ENCODE peak calls at places on chromosomes 13 and 19, in seven cellular contexts. Q is cardiac muscle cell, T is hepatocyte, S is spleen, A is prostate gland, Y is psoas muscle, I is uterus. W is an unnamed sample. For H3K9me3 and H3K27me3, the result is how much of the 10 kb centered on the place peaks cover.

GRCh38 chr19:1822210-1822609 is 10.1 kb upstream of the ATP8B3 start:
- DNase-seq in Q (no peak), T (no peak), S (peak), A (no peak), Y (no peak), I (no peak), W (no peak)

GRCh38 chr13:62997038-62997619 is 1581.5 kb upstream of the PCDH20 start:
- DNase-seq in Q (no peak), T (no peak), S (no peak), A (no peak), Y (no peak), I (no peak), W (no peak)

GRCh38 chr13:30978981-30979956 is 46.8 kb downstream of the TEX26 start:
- DNase-seq in Q (peak), T (peak), S (no peak), A (no peak), Y (no peak), I (no peak), W (no peak)

GRCh38 chr13:102856603-102857002 is 10.8 kb downstream of the ERCC5 start:
- DNase-seq in Q (no peak), T (no peak), S (no peak), A (no peak), Y (peak), I (no peak), W (no peak)

GRCh38 chr13:86856996-86857395 is 814.2 kb upstream of the SLITRK5 start:
- DNase-seq in Q (no peak), T (no peak), S (no peak), A (no peak), Y (no peak), I (no peak), W (no peak)

GRCh38 chr19:3968556-3969434 is 2.1 kb downstream of the DAPK3 start:
- DNase-seq in Q (peak), T (peak), S (no peak), A (peak), Y (peak), I (peak), W (no peak)

GRCh38 chr13:106373989-106374572 is 161.4 kb downstream of the EFNB2 start:
- DNase-seq in Q (no peak), T (peak), S (no peak), A (no peak), Y (no peak), I (peak), W (no peak)

GRCh38 chr19:55178781-55179569 is 1.1 kb downstream of the SYT5 start:
- DNase-seq in Q (peak), T (peak), S (peak), A (no peak), Y (peak), I (peak), W (peak)

GRCh38 chr19:12985049-12985776 is 10.1 kb upstream of the NFIX start:
- DNase-seq in Q (no peak), T (peak), S (no peak), A (no peak), Y (peak), I (no peak), W (no peak)

DNA sequence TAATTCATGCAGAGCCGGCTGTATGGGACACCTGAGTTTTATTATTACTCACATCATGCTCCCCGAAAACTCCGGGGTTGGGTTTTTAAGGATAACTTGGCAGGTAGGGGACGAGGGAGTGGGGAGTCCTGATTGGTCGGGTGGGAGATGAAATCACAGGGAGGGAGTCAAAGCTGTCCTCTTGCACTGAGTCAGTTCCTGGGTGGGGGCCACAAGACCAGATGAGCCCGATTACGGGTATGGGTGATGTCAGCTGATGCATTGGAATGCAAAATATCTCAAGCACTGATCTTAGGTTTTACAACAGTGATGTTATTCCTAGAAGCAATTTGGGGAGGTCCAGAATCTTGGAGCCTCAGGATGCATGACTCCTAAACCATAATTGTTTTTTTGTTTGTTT is 18.6 kb upstream of the COG3 start:
- DNase-seq in Q (no peak), T (no peak), S (no peak), A (no peak), Y (no peak), I (no peak), W (no peak)
- H3K27ac ChIP-seq in Q (no peak), T (no peak), S (no peak), A (no peak), Y (no peak), I (no peak), W (no peak)

DNA sequence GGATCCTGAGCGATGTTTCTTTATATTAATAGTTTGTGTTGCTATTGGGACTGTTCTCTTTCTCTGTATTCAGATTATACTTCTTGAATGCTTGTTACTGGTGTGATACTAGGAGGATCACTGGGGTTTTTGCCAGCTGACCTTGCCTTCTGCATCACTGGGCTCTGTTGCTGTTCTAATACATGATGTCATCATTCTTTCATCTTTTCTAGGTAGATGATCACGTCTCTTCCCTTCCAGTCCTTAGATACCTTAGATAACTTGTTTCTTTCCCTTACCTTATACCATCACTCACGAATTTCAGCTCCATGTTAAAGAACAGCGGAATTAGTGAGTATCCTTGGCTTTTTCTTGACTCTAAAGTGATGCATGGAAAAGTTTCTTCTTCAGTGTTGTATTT is at the start of gene OR10H3:
- DNase-seq in Q (no peak), T (no peak), S (no peak), A (no peak), Y (no peak), I (no peak), W (no peak)
- H3K9me3 ChIP-seq in Q (under half), T (under half), S (under half), A (under half), Y (under half), I (under half), W (under half)

GRCh38 chr19:35844482-35845214 is 7.7 kb downstream of the NPHS1 start:
- DNase-seq in Q (no peak), T (no peak), S (no peak), A (no peak), Y (no peak), I (no peak), W (no peak)

GRCh38 chr19:35843676-35844481 is 8.4 kb downstream of the NPHS1 start:
- DNase-seq in Q (peak), T (peak), S (no peak), A (no peak), Y (no peak), I (no peak), W (no peak)

GRCh38 chr19:35845215-35846037 is 6.9 kb downstream of the NPHS1 start:
- DNase-seq in Q (peak), T (peak), S (peak), A (no peak), Y (no peak), I (no peak), W (no peak)

GRCh38 chr19:35847911-35848310 is 4.4 kb downstream of the NPHS1 start:
- DNase-seq in Q (no peak), T (no peak), S (no peak), A (no peak), Y (no peak), I (no peak), W (no peak)

DNA sequence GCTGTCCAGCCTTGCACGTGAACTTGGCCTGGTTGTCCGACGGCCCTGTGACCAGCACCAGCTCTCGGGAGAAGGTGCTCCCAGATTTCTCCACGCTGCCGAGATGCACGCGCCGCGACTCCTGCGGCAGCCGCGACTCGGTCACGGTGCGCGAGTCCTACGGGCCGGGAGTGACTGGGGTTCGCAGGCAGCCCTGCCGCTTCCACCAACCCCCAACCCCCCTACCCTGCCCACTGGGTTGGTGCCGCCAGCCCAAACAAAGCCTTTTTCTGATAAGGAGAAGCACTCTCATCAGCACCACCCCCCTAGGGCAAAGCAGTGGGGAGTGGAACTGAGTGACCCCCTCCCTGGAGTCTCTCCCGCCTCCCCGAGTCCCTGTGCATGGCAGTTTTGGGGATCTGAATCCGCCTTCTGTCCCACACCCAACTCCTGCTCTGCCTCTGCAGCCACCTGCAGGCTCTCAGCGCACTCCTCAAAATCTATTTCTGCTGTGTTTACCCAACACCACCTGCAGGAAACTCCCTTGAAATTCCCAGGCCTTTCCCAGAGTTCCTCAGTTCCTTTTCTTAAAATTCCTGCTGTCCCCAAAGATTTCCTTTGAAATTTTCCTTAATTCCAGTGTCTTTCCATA is 6.2 kb downstream of the NPHS1 start:
- DNase-seq in Q (no peak), T (peak), S (no peak), A (no peak), Y (no peak), I (no peak), W (no peak)
- H3K27me3 ChIP-seq in Q (half or more), T (half or more), S (half or more), A (under half), Y (under half), I (under half), W (half or more)

GRCh38 chr13:40540707-40541044 is 125.8 kb downstream of the FOXO1 start:
- DNase-seq in Q (no peak), T (no peak), S (no peak), A (no peak), Y (no peak), I (no peak), W (no peak)
- H3K27ac ChIP-seq in Q (no peak), T (peak), S (peak), A (no peak), Y (no peak), I (peak), W (no peak)

DNA sequence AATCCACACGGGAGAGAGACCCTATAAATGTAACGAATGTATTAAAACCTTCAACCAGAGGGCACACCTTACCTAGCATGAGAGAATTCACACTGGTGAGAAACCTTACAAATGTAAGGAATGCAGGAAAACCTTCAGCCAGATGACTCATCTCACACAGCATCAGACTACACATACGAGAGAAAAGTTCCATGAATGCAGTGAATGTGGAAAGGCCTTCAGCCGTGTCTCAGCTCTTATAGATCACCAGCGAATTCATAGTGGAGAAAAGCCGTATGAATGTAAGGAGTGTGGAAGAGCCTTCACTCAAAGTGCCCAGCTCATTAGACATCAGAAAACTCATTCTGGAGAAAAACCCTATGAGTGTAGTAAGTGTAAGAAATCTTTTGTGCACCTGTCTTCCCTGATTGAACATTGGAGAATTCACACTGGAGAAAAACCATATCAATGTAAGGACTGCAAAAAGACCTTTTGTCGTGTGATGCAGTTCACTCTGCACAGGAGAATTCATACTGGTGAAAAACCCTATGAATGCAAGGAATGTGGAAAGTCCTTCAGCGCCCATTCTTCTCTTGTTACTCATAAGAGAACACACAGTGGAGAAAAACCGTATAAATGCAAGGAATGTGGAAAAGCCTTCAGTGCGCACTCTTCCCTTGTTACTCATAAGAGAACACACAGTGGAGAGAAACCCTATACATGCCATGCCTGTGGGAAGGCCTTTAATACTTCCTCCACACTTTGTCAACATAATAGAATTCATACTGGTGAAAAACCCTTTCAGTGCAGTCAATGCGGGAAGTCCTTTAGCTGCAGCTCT is 16.0 kb downstream of the ZNF582 start:
- DNase-seq in Q (no peak), T (no peak), S (no peak), A (no peak), Y (no peak), I (no peak), W (no peak)
- H3K9me3 ChIP-seq in Q (under half), T (under half), S (half or more), A (under half), Y (half or more), I (under half), W (half or more)

GRCh38 chr13:100852146-100852545 is 177.6 kb upstream of the TMTC4 start:
- DNase-seq in Q (no peak), T (no peak), S (no peak), A (no peak), Y (no peak), I (no peak), W (no peak)
- H3K27me3 ChIP-seq in Q (under half), T (under half), S (under half), A (under half), Y (under half), I (under half), W (under half)

GRCh38 chr13:67084066-67084465 is 146.1 kb downstream of the PCDH9 start:
- DNase-seq in Q (no peak), T (no peak), S (no peak), A (no peak), Y (no peak), I (no peak), W (no peak)
- H3K27ac ChIP-seq in Q (no peak), T (no peak), S (no peak), A (no peak), Y (no peak), I (no peak), W (no peak)

GRCh38 chr19:9148687-9149086 is 8.5 kb downstream of the ZNF317 start:
- DNase-seq in Q (no peak), T (no peak), S (no peak), A (no peak), Y (no peak), I (no peak), W (no peak)
- H3K9me3 ChIP-seq in Q (under half), T (under half), S (half or more), A (under half), Y (under half), I (under half), W (under half)

DNA sequence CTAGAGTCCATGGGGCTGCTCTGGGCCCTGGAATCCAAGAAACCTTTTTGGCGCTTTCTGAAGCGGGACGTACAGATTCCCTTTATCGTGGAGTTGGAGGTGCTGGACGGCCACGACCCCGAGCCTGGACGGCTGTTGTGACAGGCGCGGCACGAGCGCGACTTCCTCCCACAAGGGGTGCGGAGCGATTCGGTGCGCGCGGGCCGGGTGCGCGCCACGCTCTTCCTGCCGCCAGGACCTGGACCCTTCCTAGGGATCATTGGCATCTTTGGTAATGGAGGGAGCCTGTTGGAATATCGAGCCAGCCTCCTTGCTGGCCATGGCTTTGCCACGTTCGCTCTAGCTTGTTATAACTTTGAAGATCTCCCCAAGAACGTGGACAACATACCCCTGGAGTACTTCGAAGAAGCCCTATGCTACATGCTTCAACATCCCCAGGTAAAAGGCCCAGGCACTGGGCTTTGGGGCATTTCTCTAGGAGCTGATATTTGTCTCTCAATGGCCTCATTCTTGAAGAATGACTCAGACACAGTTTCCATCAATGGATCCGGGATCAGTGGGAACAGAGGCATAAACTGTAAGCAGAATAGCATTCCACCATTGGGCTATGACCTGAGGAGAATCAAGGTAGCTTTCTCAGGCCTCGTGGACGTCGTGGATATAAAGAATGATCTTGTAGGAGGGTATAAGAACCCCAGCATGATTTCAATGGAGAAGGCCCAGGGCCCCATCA is 3.5 kb upstream of the ZFP82 start:
- DNase-seq in Q (no peak), T (no peak), S (peak), A (no peak), Y (no peak), I (no peak), W (no peak)
- H3K27me3 ChIP-seq in Q (under half), T (under half), S (under half), A (under half), Y (under half), I (under half), W (under half)

DNA sequence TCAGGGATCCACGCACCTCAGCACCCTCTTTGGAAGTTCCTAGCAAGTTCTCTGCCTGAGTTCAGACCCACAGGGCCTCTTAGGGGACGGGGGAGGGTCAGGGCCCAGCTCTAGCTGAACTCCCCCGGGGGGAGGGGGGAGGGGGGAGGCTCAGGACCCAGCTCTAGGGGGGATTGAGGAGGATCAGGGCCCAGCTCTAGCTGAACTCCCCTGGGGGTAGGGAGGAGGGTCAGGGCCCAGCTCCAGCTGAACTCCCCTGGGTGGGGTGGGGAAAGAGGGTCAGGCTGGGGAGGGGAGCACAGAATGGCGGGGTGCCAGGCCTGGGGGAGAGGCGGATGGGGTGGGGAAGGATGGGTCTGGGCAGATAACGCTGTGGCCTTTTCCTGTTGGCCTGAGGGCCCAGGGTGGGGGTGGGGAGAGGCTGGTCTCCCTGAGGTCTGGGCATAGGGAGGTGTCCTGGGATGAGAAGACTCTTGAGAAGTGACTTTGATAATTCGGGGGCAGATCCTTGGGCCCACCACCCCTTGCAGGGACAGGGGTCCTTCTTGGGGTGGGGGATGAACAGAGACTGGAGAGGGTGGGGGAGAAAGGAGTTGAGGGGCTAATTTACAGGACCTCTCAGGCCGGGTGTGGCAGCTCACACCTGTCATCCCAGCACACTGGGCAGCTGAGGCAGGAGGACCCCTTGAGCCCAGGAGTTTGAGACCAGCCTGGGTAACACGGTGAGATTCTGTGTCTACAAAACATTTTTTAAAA is 5.5 kb upstream of the PTBP1 start:
- DNase-seq in Q (no peak), T (no peak), S (peak), A (no peak), Y (no peak), I (no peak), W (no peak)
- H3K27ac ChIP-seq in Q (peak), T (no peak), S (peak), A (no peak), Y (peak), I (peak), W (no peak)

W was measured in CD4-positive, alpha-beta T cell.